ENCODE peak calls at places on chromosomes 5 and 9, in ten cellular contexts. C is mesenteric fat pad; O is T-cell; U is stomach; J is SK-MEL-5; I is dorsolateral prefrontal cortex; N is stimulated activated naive CD8-positive, alpha-beta T cell treated with anti-CD3 and anti-CD28 coated beads, Interleukin-15, Interleukin-2, amounts not matched to agents 100 U/mL and 50 U/mL, for 24 hours; W is activated effector memory CD4-positive, alpha-beta T cell treated with Interleukin-2 at 50 U/mL for 16 hours; B is glutamatergic neuron; X is spleen. V is an unnamed sample.

GRCh38 chr9:121842612-121842978 is 191.2 kb downstream of the DAB2IP start:
- DNase-seq in W (no peak), B (no peak), J (no peak), O (no peak), N (no peak), U (no peak), X (no peak), I (no peak), C (no peak), V (no peak)

GRCh38 chr5:72478684-72479083 is 28.5 kb downstream of the ZNF366 start:
- DNase-seq in I (no peak), X (no peak), N (no peak), C (no peak), B (no peak), J (no peak), U (no peak), W (no peak), O (no peak), V (no peak)

GRCh38 chr5:133533541-133533940 is 78.8 kb downstream of the FSTL4 start:
- DNase-seq in I (no peak), U (no peak), C (no peak), B (no peak), O (no peak), N (no peak), W (no peak), J (no peak), X (no peak), V (no peak)

GRCh38 chr5:129905467-129906176 is 1.4 kb downstream of the CHSY3 start:
- DNase-seq in O (no peak), I (no peak), N (peak), J (peak), U (no peak), X (no peak), B (peak), C (no peak), W (no peak), V (no peak)

GRCh38 chr9:124764774-124765438 is 6.2 kb downstream of the NR6A1 start:
- DNase-seq in U (no peak), W (no peak), O (no peak), B (no peak), X (no peak), C (no peak), I (no peak), N (no peak), J (peak), V (no peak)

GRCh38 chr9:12604154-12604825 is 88.9 kb upstream of the TYRP1 start:
- DNase-seq in X (no peak), I (no peak), U (no peak), O (no peak), C (no peak), J (no peak), B (no peak), W (no peak), N (no peak), V (no peak)

GRCh38 chr5:55533806-55534435 is 843 bp downstream of the PLPP1 start:
- DNase-seq in J (peak), U (peak), W (no peak), B (peak), X (no peak), O (no peak), C (no peak), N (no peak), I (no peak), V (no peak)

GRCh38 chr9:124356745-124357390 is 58.4 kb downstream of the PSMB7 start:
- DNase-seq in B (no peak), N (no peak), X (no peak), I (no peak), U (peak), J (no peak), W (no peak), O (no peak), C (no peak), V (no peak)

GRCh38 chr9:69379250-69379982 is 54.4 kb downstream of the ENTREP1 start:
- DNase-seq in U (no peak), W (no peak), X (no peak), O (no peak), N (no peak), C (no peak), J (no peak), B (peak), I (no peak), V (no peak)

GRCh38 chr9:73050887-73051550 is 98.2 kb upstream of the ALDH1A1 start:
- DNase-seq in B (peak), C (no peak), W (no peak), I (no peak), O (no peak), X (no peak), U (no peak), J (peak), N (no peak), V (no peak)

GRCh38 chr9:87685871-87686519 is 39.9 kb upstream of the CTSL start:
- DNase-seq in J (no peak), O (no peak), X (no peak), I (no peak), U (no peak), B (no peak), W (no peak), N (no peak), C (peak), V (no peak)

GRCh38 chr5:158074597-158074991 is 215.6 kb upstream of the CLINT1 start:
- DNase-seq in O (no peak), X (no peak), B (no peak), C (no peak), U (no peak), I (no peak), N (no peak), W (no peak), J (no peak), V (no peak)

GRCh38 chr5:141513021-141513626 is 24.2 kb downstream of the PCDHGC5 start:
- DNase-seq in W (peak), J (peak), O (no peak), U (no peak), N (peak), I (peak), X (peak), B (peak), C (no peak), V (no peak)

GRCh38 chr9:90038778-90039177 is 434.0 kb downstream of the GADD45G start:
- DNase-seq in B (no peak), C (no peak), W (no peak), N (no peak), O (no peak), U (no peak), X (peak), I (no peak), J (no peak), V (no peak)

GRCh38 chr5:125926172-125926571 is 497.0 kb upstream of the GRAMD2B start:
- DNase-seq in O (no peak), X (no peak), N (no peak), B (no peak), I (no peak), W (no peak), U (no peak), C (no peak), J (no peak), V (no peak)

GRCh38 chr9:112288029-112288428 is 45.4 kb downstream of the PTBP3 start:
- DNase-seq in B (no peak), I (no peak), N (no peak), U (no peak), W (no peak), J (no peak), X (no peak), O (no peak), C (no peak), V (no peak)

GRCh38 chr9:81999806-82000205 is 11.2 kb downstream of the SPATA31D1 start:
- DNase-seq in X (no peak), U (no peak), W (no peak), O (no peak), I (no peak), C (no peak), B (no peak), J (no peak), N (no peak), V (no peak)

GRCh38 chr5:10932426-10932825 is 171.4 kb upstream of the DAP start:
- DNase-seq in B (no peak), I (no peak), U (no peak), W (no peak), X (no peak), C (no peak), O (no peak), J (no peak), N (no peak), V (no peak)

GRCh38 chr9:136858452-136858843 is 6.3 kb downstream of the MAMDC4 start:
- DNase-seq in W (no peak), U (no peak), B (peak), I (no peak), O (no peak), J (no peak), C (no peak), N (no peak), X (peak), V (no peak)

GRCh38 chr5:120538644-120539043 is 74.5 kb downstream of the PRR16 start:
- DNase-seq in O (no peak), N (no peak), X (no peak), J (no peak), C (no peak), I (no peak), W (no peak), U (no peak), B (no peak), V (no peak)

GRCh38 chr9:76162109-76162730 is 232.0 kb downstream of the RFK start:
- DNase-seq in O (no peak), I (no peak), W (no peak), U (no peak), B (no peak), C (no peak), N (no peak), X (no peak), J (no peak), V (no peak)

GRCh38 chr5:163306421-163306820 is 131.0 kb upstream of the CCNG1 start:
- DNase-seq in I (no peak), J (peak), N (no peak), B (no peak), U (no peak), X (no peak), O (no peak), C (no peak), W (no peak), V (peak)

GRCh38 chr5:177487975-177488374 is 9.4 kb downstream of the PDLIM7 start:
- DNase-seq in U (no peak), O (no peak), W (no peak), X (no peak), I (no peak), N (no peak), B (no peak), C (no peak), J (no peak), V (no peak)

GRCh38 chr9:25827626-25828025 is 149.4 kb upstream of the TUSC1 start:
- DNase-seq in C (no peak), X (no peak), U (no peak), N (no peak), W (no peak), J (no peak), I (no peak), O (no peak), B (no peak), V (no peak)

GRCh38 chr5:108432024-108432423 is 50.1 kb upstream of the FBXL17 start:
- DNase-seq in W (no peak), C (no peak), O (no peak), U (no peak), X (no peak), B (no peak), J (no peak), N (no peak), I (no peak), V (no peak)

GRCh38 chr9:125747053-125747764 is at the start of gene PBX3:
- DNase-seq in B (peak), X (peak), I (no peak), W (peak), C (no peak), O (peak), J (peak), U (peak), N (peak), V (peak)

GRCh38 chr5:7244208-7244607 is 151.7 kb upstream of the ADCY2 start:
- DNase-seq in W (no peak), J (no peak), C (no peak), B (no peak), I (no peak), X (no peak), N (no peak), U (no peak), O (no peak), V (no peak)

GRCh38 chr9:85420750-85421149 is 321.0 kb downstream of the AGTPBP1 start:
- DNase-seq in X (no peak), I (no peak), O (no peak), J (peak), B (no peak), W (no peak), N (no peak), C (no peak), U (no peak), V (no peak)

GRCh38 chr5:79811081-79811480 is 121.4 kb downstream of the CMYA5 start:
- DNase-seq in I (no peak), C (no peak), N (no peak), B (no peak), W (no peak), O (no peak), X (no peak), J (no peak), U (no peak), V (no peak)

GRCh38 chr9:77616191-77616590 is 31.9 kb downstream of the GNA14 start:
- DNase-seq in J (no peak), I (no peak), U (no peak), X (no peak), O (no peak), C (no peak), N (no peak), W (no peak), B (no peak), V (no peak)